ENCODE peak calls at places on chromosomes 12 and 14, in ten cellular contexts. One of them, this sample, is unnamed.

GRCh38 chr14:105493921-105494605 is 3.0 kb downstream of the TEDC1 start:
- DNase-seq in foreskin melanocyte: no peak
- DNase-seq in dorsolateral prefrontal cortex: no peak
- DNase-seq in NCI-H524: no peak
- DNase-seq in NCI-H1092 treated with DMSO at 0.1 percent for 48 hours: no peak
- DNase-seq in germinal center: no peak
- DNase-seq in LoVo: no peak
- DNase-seq in stromal cell of bone marrow: no peak
- DNase-seq in NCI-H1436: no peak
- DNase-seq in CD4-positive, CD25-positive, alpha-beta regulatory T cell: no peak
- DNase-seq in this sample: no peak

GRCh38 chr12:51076235-51076930 is 7.0 kb downstream of the CSRNP2 start:
- DNase-seq in stromal cell of bone marrow: no peak
- DNase-seq in dorsolateral prefrontal cortex: no peak
- DNase-seq in LoVo: no peak
- DNase-seq in germinal center: no peak
- DNase-seq in foreskin melanocyte: no peak
- DNase-seq in NCI-H1436: no peak
- DNase-seq in NCI-H1092 treated with DMSO at 0.1 percent for 48 hours: no peak
- DNase-seq in CD4-positive, CD25-positive, alpha-beta regulatory T cell: peak
- DNase-seq in NCI-H524: no peak
- DNase-seq in this sample: no peak

GRCh38 chr12:49515266-49515665 is 23.6 kb upstream of the KCNH3 start:
- DNase-seq in germinal center: no peak
- DNase-seq in NCI-H1092 treated with DMSO at 0.1 percent for 48 hours: no peak
- DNase-seq in stromal cell of bone marrow: peak
- DNase-seq in dorsolateral prefrontal cortex: no peak
- DNase-seq in LoVo: no peak
- DNase-seq in CD4-positive, CD25-positive, alpha-beta regulatory T cell: no peak
- DNase-seq in NCI-H524: no peak
- DNase-seq in foreskin melanocyte: no peak
- DNase-seq in NCI-H1436: no peak
- DNase-seq in this sample: peak

GRCh38 chr12:100229036-100229635 is 28.5 kb downstream of the ACTR6 start:
- DNase-seq in germinal center: no peak
- DNase-seq in NCI-H1436: no peak
- DNase-seq in NCI-H1092 treated with DMSO at 0.1 percent for 48 hours: no peak
- DNase-seq in CD4-positive, CD25-positive, alpha-beta regulatory T cell: peak
- DNase-seq in LoVo: peak
- DNase-seq in NCI-H524: no peak
- DNase-seq in foreskin melanocyte: no peak
- DNase-seq in stromal cell of bone marrow: no peak
- DNase-seq in dorsolateral prefrontal cortex: no peak
- DNase-seq in this sample: no peak

GRCh38 chr14:72974661-72975060 is 48.4 kb downstream of the DCAF4 start:
- DNase-seq in germinal center: no peak
- DNase-seq in stromal cell of bone marrow: no peak
- DNase-seq in NCI-H1092 treated with DMSO at 0.1 percent for 48 hours: no peak
- DNase-seq in NCI-H524: no peak
- DNase-seq in CD4-positive, CD25-positive, alpha-beta regulatory T cell: no peak
- DNase-seq in LoVo: no peak
- DNase-seq in NCI-H1436: no peak
- DNase-seq in dorsolateral prefrontal cortex: no peak
- DNase-seq in foreskin melanocyte: no peak
- DNase-seq in this sample: no peak

GRCh38 chr14:99749763-99750715 is 43.2 kb upstream of the EML1 start:
- DNase-seq in NCI-H1436: peak
- DNase-seq in NCI-H1092 treated with DMSO at 0.1 percent for 48 hours: no peak
- DNase-seq in foreskin melanocyte: no peak
- DNase-seq in LoVo: no peak
- DNase-seq in CD4-positive, CD25-positive, alpha-beta regulatory T cell: no peak
- DNase-seq in dorsolateral prefrontal cortex: no peak
- DNase-seq in stromal cell of bone marrow: no peak
- DNase-seq in germinal center: no peak
- DNase-seq in NCI-H524: no peak
- DNase-seq in this sample: no peak

GRCh38 chr14:37122288-37122687 is 50.1 kb downstream of the SLC25A21 start:
- DNase-seq in LoVo: no peak
- DNase-seq in NCI-H1436: no peak
- DNase-seq in foreskin melanocyte: no peak
- DNase-seq in stromal cell of bone marrow: no peak
- DNase-seq in germinal center: no peak
- DNase-seq in NCI-H1092 treated with DMSO at 0.1 percent for 48 hours: no peak
- DNase-seq in dorsolateral prefrontal cortex: no peak
- DNase-seq in CD4-positive, CD25-positive, alpha-beta regulatory T cell: no peak
- DNase-seq in NCI-H524: no peak
- DNase-seq in this sample: peak

GRCh38 chr14:103523583-103523969 is 946 bp upstream of the CKB start:
- DNase-seq in dorsolateral prefrontal cortex: no peak
- DNase-seq in stromal cell of bone marrow: no peak
- DNase-seq in NCI-H1436: no peak
- DNase-seq in germinal center: no peak
- DNase-seq in foreskin melanocyte: no peak
- DNase-seq in NCI-H1092 treated with DMSO at 0.1 percent for 48 hours: no peak
- DNase-seq in NCI-H524: no peak
- DNase-seq in CD4-positive, CD25-positive, alpha-beta regulatory T cell: no peak
- DNase-seq in LoVo: no peak
- DNase-seq in this sample: no peak

GRCh38 chr12:88237954-88238353 is 95.8 kb downstream of the TMTC3 start:
- DNase-seq in CD4-positive, CD25-positive, alpha-beta regulatory T cell: peak
- DNase-seq in NCI-H524: no peak
- DNase-seq in NCI-H1436: no peak
- DNase-seq in foreskin melanocyte: peak
- DNase-seq in stromal cell of bone marrow: peak
- DNase-seq in dorsolateral prefrontal cortex: no peak
- DNase-seq in LoVo: peak
- DNase-seq in NCI-H1092 treated with DMSO at 0.1 percent for 48 hours: no peak
- DNase-seq in germinal center: no peak
- DNase-seq in this sample: no peak

GRCh38 chr12:64083285-64084210 is 138.5 kb downstream of the KICS2 start:
- DNase-seq in NCI-H1436: no peak
- DNase-seq in NCI-H524: no peak
- DNase-seq in CD4-positive, CD25-positive, alpha-beta regulatory T cell: no peak
- DNase-seq in germinal center: no peak
- DNase-seq in stromal cell of bone marrow: peak
- DNase-seq in foreskin melanocyte: peak
- DNase-seq in NCI-H1092 treated with DMSO at 0.1 percent for 48 hours: no peak
- DNase-seq in LoVo: peak
- DNase-seq in dorsolateral prefrontal cortex: peak
- DNase-seq in this sample: no peak

GRCh38 chr12:57340104-57340503 is 89.1 kb upstream of the STAC3 start:
- DNase-seq in dorsolateral prefrontal cortex: peak
- DNase-seq in NCI-H524: no peak
- DNase-seq in germinal center: no peak
- DNase-seq in NCI-H1092 treated with DMSO at 0.1 percent for 48 hours: no peak
- DNase-seq in CD4-positive, CD25-positive, alpha-beta regulatory T cell: no peak
- DNase-seq in LoVo: no peak
- DNase-seq in NCI-H1436: no peak
- DNase-seq in foreskin melanocyte: peak
- DNase-seq in stromal cell of bone marrow: peak
- DNase-seq in this sample: no peak

GRCh38 chr14:65229431-65230286 is 127.3 kb upstream of the MAX start:
- DNase-seq in germinal center: peak
- DNase-seq in NCI-H1436: peak
- DNase-seq in dorsolateral prefrontal cortex: no peak
- DNase-seq in NCI-H1092 treated with DMSO at 0.1 percent for 48 hours: peak
- DNase-seq in stromal cell of bone marrow: no peak
- DNase-seq in LoVo: peak
- DNase-seq in NCI-H524: no peak
- DNase-seq in foreskin melanocyte: peak
- DNase-seq in CD4-positive, CD25-positive, alpha-beta regulatory T cell: peak
- DNase-seq in this sample: peak

GRCh38 chr12:10562306-10562933 is 51.0 kb downstream of the MAGOHB start:
- DNase-seq in foreskin melanocyte: peak
- DNase-seq in dorsolateral prefrontal cortex: no peak
- DNase-seq in germinal center: peak
- DNase-seq in stromal cell of bone marrow: peak
- DNase-seq in NCI-H1436: peak
- DNase-seq in LoVo: peak
- DNase-seq in NCI-H524: no peak
- DNase-seq in NCI-H1092 treated with DMSO at 0.1 percent for 48 hours: peak
- DNase-seq in CD4-positive, CD25-positive, alpha-beta regulatory T cell: peak
- DNase-seq in this sample: peak

GRCh38 chr12:80472241-80472640 is 28.2 kb downstream of the PTPRQ start:
- DNase-seq in LoVo: no peak
- DNase-seq in NCI-H1092 treated with DMSO at 0.1 percent for 48 hours: no peak
- DNase-seq in germinal center: no peak
- DNase-seq in NCI-H1436: no peak
- DNase-seq in NCI-H524: no peak
- DNase-seq in stromal cell of bone marrow: no peak
- DNase-seq in dorsolateral prefrontal cortex: no peak
- DNase-seq in foreskin melanocyte: no peak
- DNase-seq in CD4-positive, CD25-positive, alpha-beta regulatory T cell: no peak
- DNase-seq in this sample: no peak

GRCh38 chr14:69553221-69553620 is 21.4 kb downstream of the CCDC177 start:
- DNase-seq in NCI-H1092 treated with DMSO at 0.1 percent for 48 hours: no peak
- DNase-seq in dorsolateral prefrontal cortex: no peak
- DNase-seq in LoVo: no peak
- DNase-seq in stromal cell of bone marrow: peak
- DNase-seq in foreskin melanocyte: no peak
- DNase-seq in NCI-H524: no peak
- DNase-seq in CD4-positive, CD25-positive, alpha-beta regulatory T cell: no peak
- DNase-seq in germinal center: no peak
- DNase-seq in NCI-H1436: no peak
- DNase-seq in this sample: no peak

GRCh38 chr12:78099806-78100205 is 269.1 kb downstream of the NAV3 start:
- DNase-seq in LoVo: no peak
- DNase-seq in NCI-H1092 treated with DMSO at 0.1 percent for 48 hours: no peak
- DNase-seq in NCI-H524: no peak
- DNase-seq in dorsolateral prefrontal cortex: no peak
- DNase-seq in germinal center: no peak
- DNase-seq in stromal cell of bone marrow: no peak
- DNase-seq in NCI-H1436: no peak
- DNase-seq in foreskin melanocyte: no peak
- DNase-seq in CD4-positive, CD25-positive, alpha-beta regulatory T cell: no peak
- DNase-seq in this sample: no peak

GRCh38 chr12:116361404-116362223 is 84.1 kb upstream of the MED13L start:
- DNase-seq in dorsolateral prefrontal cortex: no peak
- DNase-seq in NCI-H1436: peak
- DNase-seq in stromal cell of bone marrow: no peak
- DNase-seq in germinal center: no peak
- DNase-seq in CD4-positive, CD25-positive, alpha-beta regulatory T cell: no peak
- DNase-seq in LoVo: no peak
- DNase-seq in foreskin melanocyte: no peak
- DNase-seq in NCI-H1092 treated with DMSO at 0.1 percent for 48 hours: peak
- DNase-seq in NCI-H524: no peak
- DNase-seq in this sample: no peak

GRCh38 chr12:107684029-107684790 is 1.4 kb upstream of the PWP1 start:
- DNase-seq in LoVo: no peak
- DNase-seq in NCI-H1092 treated with DMSO at 0.1 percent for 48 hours: no peak
- DNase-seq in germinal center: no peak
- DNase-seq in CD4-positive, CD25-positive, alpha-beta regulatory T cell: peak
- DNase-seq in NCI-H1436: no peak
- DNase-seq in dorsolateral prefrontal cortex: no peak
- DNase-seq in stromal cell of bone marrow: peak
- DNase-seq in foreskin melanocyte: peak
- DNase-seq in NCI-H524: no peak
- DNase-seq in this sample: no peak

GRCh38 chr14:103028161-103028767 is 29.1 kb downstream of the CDC42BPB start:
- DNase-seq in foreskin melanocyte: no peak
- DNase-seq in germinal center: no peak
- DNase-seq in NCI-H524: no peak
- DNase-seq in CD4-positive, CD25-positive, alpha-beta regulatory T cell: no peak
- DNase-seq in NCI-H1436: no peak
- DNase-seq in stromal cell of bone marrow: no peak
- DNase-seq in LoVo: no peak
- DNase-seq in dorsolateral prefrontal cortex: no peak
- DNase-seq in NCI-H1092 treated with DMSO at 0.1 percent for 48 hours: no peak
- DNase-seq in this sample: no peak

GRCh38 chr12:46363582-46364299 is 8.8 kb downstream of the SLC38A2 start:
- DNase-seq in stromal cell of bone marrow: no peak
- DNase-seq in CD4-positive, CD25-positive, alpha-beta regulatory T cell: no peak
- DNase-seq in NCI-H524: no peak
- DNase-seq in dorsolateral prefrontal cortex: no peak
- DNase-seq in foreskin melanocyte: no peak
- DNase-seq in NCI-H1092 treated with DMSO at 0.1 percent for 48 hours: no peak
- DNase-seq in NCI-H1436: no peak
- DNase-seq in LoVo: no peak
- DNase-seq in germinal center: no peak
- DNase-seq in this sample: no peak

GRCh38 chr12:119177724-119178380 is 879 bp upstream of the HSPB8 start:
- DNase-seq in NCI-H524: no peak
- DNase-seq in dorsolateral prefrontal cortex: no peak
- DNase-seq in germinal center: no peak
- DNase-seq in CD4-positive, CD25-positive, alpha-beta regulatory T cell: no peak
- DNase-seq in LoVo: no peak
- DNase-seq in NCI-H1092 treated with DMSO at 0.1 percent for 48 hours: no peak
- DNase-seq in stromal cell of bone marrow: no peak
- DNase-seq in foreskin melanocyte: no peak
- DNase-seq in NCI-H1436: no peak
- DNase-seq in this sample: no peak

GRCh38 chr14:96039633-96040311 is 610 bp downstream of the C14orf132 start:
- DNase-seq in stromal cell of bone marrow: no peak
- DNase-seq in germinal center: peak
- DNase-seq in NCI-H524: peak
- DNase-seq in dorsolateral prefrontal cortex: peak
- DNase-seq in CD4-positive, CD25-positive, alpha-beta regulatory T cell: no peak
- DNase-seq in NCI-H1092 treated with DMSO at 0.1 percent for 48 hours: peak
- DNase-seq in foreskin melanocyte: peak
- DNase-seq in NCI-H1436: no peak
- DNase-seq in LoVo: peak
- DNase-seq in this sample: no peak

GRCh38 chr14:71004481-71004880 is 97.2 kb downstream of the PCNX1 start:
- DNase-seq in dorsolateral prefrontal cortex: no peak
- DNase-seq in germinal center: no peak
- DNase-seq in LoVo: no peak
- DNase-seq in foreskin melanocyte: no peak
- DNase-seq in stromal cell of bone marrow: no peak
- DNase-seq in NCI-H1436: no peak
- DNase-seq in NCI-H524: no peak
- DNase-seq in NCI-H1092 treated with DMSO at 0.1 percent for 48 hours: no peak
- DNase-seq in CD4-positive, CD25-positive, alpha-beta regulatory T cell: no peak
- DNase-seq in this sample: no peak

GRCh38 chr14:82011460-82011859 is 477.8 kb upstream of the SEL1L start:
- DNase-seq in NCI-H1092 treated with DMSO at 0.1 percent for 48 hours: no peak
- DNase-seq in germinal center: no peak
- DNase-seq in dorsolateral prefrontal cortex: no peak
- DNase-seq in CD4-positive, CD25-positive, alpha-beta regulatory T cell: no peak
- DNase-seq in NCI-H1436: no peak
- DNase-seq in NCI-H524: no peak
- DNase-seq in LoVo: no peak
- DNase-seq in foreskin melanocyte: no peak
- DNase-seq in stromal cell of bone marrow: no peak
- DNase-seq in this sample: no peak